ENCODE peak calls at places on chromosomes 1 and 21, in four cellular contexts. One of them, this sample, is unnamed.

GRCh38 chr1:18948048-18948912 is 8.2 kb downstream of the IFFO2 start:
- DNase-seq in Ammon's horn: no peak
- DNase-seq in ELR: peak
- DNase-seq in frontal cortex: peak
- DNase-seq in this sample: no peak

GRCh38 chr1:86410879-86411278 is 13.1 kb upstream of the CLCA2 start:
- DNase-seq in Ammon's horn: no peak
- DNase-seq in ELR: no peak
- DNase-seq in frontal cortex: no peak
- DNase-seq in this sample: no peak

GRCh38 chr21:42352433-42353095 is 1.8 kb upstream of the TFF2 start:
- DNase-seq in Ammon's horn: no peak
- DNase-seq in ELR: no peak
- DNase-seq in frontal cortex: no peak
- DNase-seq in this sample: no peak

GRCh38 chr1:93716974-93717373 is 35.3 kb upstream of the BCAR3 start:
- DNase-seq in Ammon's horn: no peak
- DNase-seq in ELR: peak
- DNase-seq in frontal cortex: no peak
- DNase-seq in this sample: no peak

GRCh38 chr1:158999301-159000069 is 10.2 kb upstream of the IFI16 start:
- DNase-seq in Ammon's horn: peak
- DNase-seq in ELR: peak
- DNase-seq in frontal cortex: peak
- DNase-seq in this sample: peak

GRCh38 chr1:100924991-100925390 is 29.1 kb downstream of the SLC30A7 start:
- DNase-seq in Ammon's horn: no peak
- DNase-seq in ELR: no peak
- DNase-seq in frontal cortex: no peak
- DNase-seq in this sample: no peak

GRCh38 chr1:10530281-10530740 is 55.6 kb downstream of the PEX14 start:
- DNase-seq in Ammon's horn: peak
- DNase-seq in ELR: no peak
- DNase-seq in frontal cortex: no peak
- DNase-seq in this sample: no peak

GRCh38 chr1:204317170-204317569 is 42.6 kb downstream of the PLEKHA6 start:
- DNase-seq in Ammon's horn: no peak
- DNase-seq in ELR: no peak
- DNase-seq in frontal cortex: no peak
- DNase-seq in this sample: no peak

GRCh38 chr1:229336345-229336744 is 6.5 kb downstream of the CCSAP start:
- DNase-seq in Ammon's horn: no peak
- DNase-seq in ELR: no peak
- DNase-seq in frontal cortex: no peak
- DNase-seq in this sample: no peak

GRCh38 chr1:3190256-3191041 is 121.4 kb downstream of the PRDM16 start:
- DNase-seq in Ammon's horn: no peak
- DNase-seq in ELR: no peak
- DNase-seq in frontal cortex: no peak
- DNase-seq in this sample: no peak

GRCh38 chr21:45830221-45830640 is 151.3 kb upstream of the COL6A1 start:
- DNase-seq in Ammon's horn: no peak
- DNase-seq in ELR: no peak
- DNase-seq in frontal cortex: no peak
- DNase-seq in this sample: no peak

GRCh38 chr1:108610073-108610472 is 50.2 kb downstream of the EEIG2 start:
- DNase-seq in Ammon's horn: no peak
- DNase-seq in ELR: no peak
- DNase-seq in frontal cortex: no peak
- DNase-seq in this sample: no peak

GRCh38 chr1:27891196-27891889 is 19.0 kb downstream of the THEMIS2 start:
- DNase-seq in Ammon's horn: peak
- DNase-seq in ELR: no peak
- DNase-seq in frontal cortex: no peak
- DNase-seq in this sample: no peak

GRCh38 chr21:45525153-45525909 is 16.9 kb downstream of the SLC19A1 start:
- DNase-seq in Ammon's horn: no peak
- DNase-seq in ELR: no peak
- DNase-seq in frontal cortex: no peak
- DNase-seq in this sample: no peak

GRCh38 chr1:181779343-181779742 is 282.2 kb downstream of the ZNF648 start:
- DNase-seq in Ammon's horn: no peak
- DNase-seq in ELR: no peak
- DNase-seq in frontal cortex: no peak
- DNase-seq in this sample: no peak

GRCh38 chr1:198088360-198089071 is 68.3 kb upstream of the NEK7 start:
- DNase-seq in Ammon's horn: no peak
- DNase-seq in ELR: peak
- DNase-seq in frontal cortex: peak
- DNase-seq in this sample: peak